ENCODE peak calls at places on chromosome 6, in eight cellular contexts. V, W, M, L, I, E, F and J are unnamed samples.

GRCh38 chr6:42783177-42783875 is 1.5 kb downstream of the BICRAL start:
- DNase-seq in E (peak; percentile 74), V (peak; percentile 75), I (peak; percentile 54), F (peak; percentile 40), L (peak; percentile 88), M (peak; percentile 91), W (peak; percentile 92), J (peak; percentile 78)

GRCh38 chr6:42093582-42094329 is 43.4 kb downstream of the TAF8 start:
- DNase-seq in E (peak; percentile 31), L (no peak), F (no peak), V (no peak), M (peak; percentile 57), W (no peak), I (no peak), J (peak; percentile 46)

GRCh38 chr6:122853259-122853995 is 64.4 kb downstream of the SMPDL3A start:
- DNase-seq in I (no peak), M (no peak), L (no peak), E (no peak), F (no peak), W (no peak), V (no peak), J (no peak)

GRCh38 chr6:27720607-27721580 is 191.3 kb downstream of the OR2B2 start:
- DNase-seq in W (no peak), V (no peak), F (peak; percentile 19), L (no peak), E (no peak), I (peak; percentile 29), M (no peak), J (no peak)

GRCh38 chr6:22062807-22063408 is 233.9 kb downstream of the PRL start:
- DNase-seq in F (no peak), E (peak; percentile 10), W (no peak), L (no peak), I (peak; percentile 30), V (no peak), M (no peak), J (no peak)

GRCh38 chr6:115690854-115691253 is 369.8 kb downstream of the FRK start:
- DNase-seq in W (no peak), F (no peak), L (no peak), M (no peak), E (no peak), V (no peak), I (no peak), J (no peak)

GRCh38 chr6:26311012-26311384 is 54.0 kb upstream of the BTN3A2 start:
- DNase-seq in F (no peak), E (no peak), L (no peak), W (peak; percentile 58), M (no peak), V (peak; percentile 34), I (peak; percentile 47), J (no peak)

GRCh38 chr6:20542927-20543602 is 8.8 kb downstream of the CDKAL1 start:
- DNase-seq in I (peak; percentile 90), V (no peak), F (no peak), M (no peak), L (no peak), W (no peak), E (no peak), J (no peak)

GRCh38 chr6:27237089-27237723 is 10.3 kb upstream of the PRSS16 start:
- DNase-seq in E (peak; percentile 10), L (no peak), V (no peak), I (peak; percentile 30), F (peak; percentile 33), W (peak; percentile 44), M (no peak), J (no peak)

GRCh38 chr6:133630651-133631050 is 258.3 kb upstream of the TCF21 start:
- DNase-seq in M (no peak), E (no peak), V (no peak), L (no peak), I (no peak), W (no peak), F (no peak), J (no peak)

GRCh38 chr6:13710552-13711383 is 867 bp downstream of the RANBP9 start:
- DNase-seq in M (peak; percentile 77), V (no peak), L (no peak), I (peak; percentile 53), F (peak; percentile 50), W (peak; percentile 72), E (peak; percentile 66), J (peak; percentile 60)

GRCh38 chr6:67133973-67134372 is 1426.9 kb upstream of the EYS start:
- DNase-seq in F (no peak), M (no peak), L (no peak), V (no peak), E (no peak), I (no peak), W (no peak), J (no peak)

DNA sequence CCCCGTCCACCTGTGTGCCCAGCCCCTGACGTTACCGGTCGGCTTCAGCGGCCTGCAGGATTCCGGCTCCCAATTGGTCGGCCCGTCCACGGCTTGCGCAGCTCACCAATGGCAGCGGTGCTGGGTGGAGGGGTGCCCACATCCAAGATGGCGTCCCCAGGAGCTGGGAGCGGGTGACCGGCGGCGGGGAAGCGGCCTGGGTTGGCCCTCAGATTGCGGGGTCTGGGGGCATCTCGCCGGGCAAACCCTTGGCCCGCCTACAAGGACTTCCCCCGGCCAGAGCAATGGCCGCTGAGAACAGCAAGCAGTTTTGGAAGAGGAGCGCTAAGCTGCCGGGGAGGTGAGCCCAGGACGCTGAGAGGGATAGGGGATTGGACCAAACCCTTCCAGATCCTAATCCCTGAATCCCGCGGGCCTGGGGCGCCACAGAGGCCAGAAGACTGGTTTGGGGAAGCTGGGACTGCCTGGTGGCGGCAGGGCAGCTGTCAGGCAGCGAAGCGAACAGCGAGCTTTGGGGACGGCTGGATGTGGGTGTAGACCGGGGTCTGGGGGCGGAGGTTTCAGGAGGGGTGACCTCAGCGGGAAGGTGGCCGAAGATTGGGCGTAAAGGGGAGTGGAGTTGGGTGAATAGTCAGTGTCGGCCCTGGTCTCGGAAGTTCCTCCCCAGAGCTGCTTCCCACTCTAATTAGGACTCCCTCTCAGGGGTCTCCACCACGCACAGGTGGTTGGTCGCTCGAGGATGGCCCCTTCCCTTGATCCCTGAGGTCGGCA is at the start of the genes TBC1D22B and TMEM217:
- DNase-seq in I (peak; percentile 96), E (peak; percentile 98), V (peak; percentile 96), L (peak; percentile 98), M (peak; percentile 98), W (peak; percentile 97), F (peak; percentile 92), J (peak; percentile 98)
- TF ChIP-seq POLR2A in I (peak; percentile 64), E (peak; percentile 94), V (peak; percentile 79), L (peak; percentile 28), M (peak; percentile 62), W (peak; percentile 82), F (peak; percentile 74), J (no peak)

GRCh38 chr6:127120787-127121636 is 2.5 kb downstream of the RSPO3 start:
- DNase-seq in F (peak; percentile 14), E (peak; percentile 61), L (peak; percentile 91), I (peak; percentile 88), M (peak; percentile 77), W (peak; percentile 68), V (peak; percentile 87), J (peak; percentile 68)

GRCh38 chr6:127117979-127118504 is 429 bp upstream of the RSPO3 start:
- DNase-seq in E (no peak), V (peak; percentile 18), L (peak; percentile 65), M (no peak), F (no peak), I (peak; percentile 52), W (no peak), J (no peak)

GRCh38 chr6:127120109-127120786 is 1.8 kb downstream of the RSPO3 start:
- DNase-seq in F (no peak), V (peak; percentile 29), M (no peak), E (no peak), W (no peak), L (peak; percentile 65), I (no peak), J (no peak)

GRCh38 chr6:127118505-127119360 is at the start of gene RSPO3:
- DNase-seq in W (no peak), M (no peak), E (peak; percentile 10), F (peak; percentile 23), I (peak; percentile 66), V (peak; percentile 69), L (peak; percentile 73), J (peak; percentile 25)

DNA sequence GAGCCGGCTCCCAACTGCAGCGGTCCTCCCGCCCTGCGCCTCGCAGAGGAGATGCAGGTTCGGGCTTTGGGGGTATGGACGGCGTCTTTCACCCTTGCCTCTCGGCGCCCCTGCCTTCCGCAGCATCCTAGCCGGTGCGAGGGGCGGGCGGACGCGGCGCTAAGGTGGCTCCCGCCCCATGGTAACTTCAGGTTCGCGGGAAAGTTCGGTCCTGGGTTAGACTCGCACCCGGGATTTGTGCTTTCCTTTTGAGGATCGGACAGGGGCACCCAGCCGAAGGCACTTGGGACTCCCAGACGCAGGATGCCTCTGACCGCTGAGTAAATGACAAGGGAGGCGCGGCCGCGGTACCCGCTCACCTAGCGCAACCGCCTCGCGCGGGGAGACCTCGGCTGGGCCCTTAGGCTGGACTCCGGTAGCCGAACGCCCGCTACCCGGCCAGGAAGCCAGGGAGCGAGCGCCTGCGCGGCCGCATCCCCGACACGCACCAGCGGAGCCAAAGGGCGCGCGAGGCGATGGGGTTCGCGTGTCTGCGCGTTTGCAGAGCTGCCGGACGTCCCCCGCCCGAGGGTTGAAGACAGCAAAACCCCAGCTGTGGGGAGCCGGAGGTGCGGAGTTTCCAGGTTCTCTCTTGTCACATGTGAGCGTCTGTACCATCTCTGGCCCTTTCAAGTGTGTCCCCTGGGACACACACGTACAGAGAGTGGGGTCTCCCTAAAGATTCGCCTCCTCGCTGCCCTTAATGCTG is 1.1 kb downstream of the RSPO3 start:
- DNase-seq in M (peak; percentile 60), V (peak; percentile 29), F (no peak), I (peak; percentile 35), W (peak; percentile 31), E (no peak), L (peak; percentile 66), J (peak; percentile 25)
- TF ChIP-seq POLR2A in M (no peak), V (peak; percentile 12), F (no peak), I (no peak), W (no peak), E (no peak), L (no peak), J (no peak)

GRCh38 chr6:90663106-90663505 is 76.2 kb upstream of the MAP3K7 start:
- DNase-seq in M (no peak), E (no peak), L (no peak), I (no peak), W (no peak), V (no peak), F (no peak), J (no peak)
- TF ChIP-seq POLR2A in M (no peak), E (no peak), L (no peak), I (no peak), W (no peak), V (no peak), F (no peak), J (no peak)

DNA sequence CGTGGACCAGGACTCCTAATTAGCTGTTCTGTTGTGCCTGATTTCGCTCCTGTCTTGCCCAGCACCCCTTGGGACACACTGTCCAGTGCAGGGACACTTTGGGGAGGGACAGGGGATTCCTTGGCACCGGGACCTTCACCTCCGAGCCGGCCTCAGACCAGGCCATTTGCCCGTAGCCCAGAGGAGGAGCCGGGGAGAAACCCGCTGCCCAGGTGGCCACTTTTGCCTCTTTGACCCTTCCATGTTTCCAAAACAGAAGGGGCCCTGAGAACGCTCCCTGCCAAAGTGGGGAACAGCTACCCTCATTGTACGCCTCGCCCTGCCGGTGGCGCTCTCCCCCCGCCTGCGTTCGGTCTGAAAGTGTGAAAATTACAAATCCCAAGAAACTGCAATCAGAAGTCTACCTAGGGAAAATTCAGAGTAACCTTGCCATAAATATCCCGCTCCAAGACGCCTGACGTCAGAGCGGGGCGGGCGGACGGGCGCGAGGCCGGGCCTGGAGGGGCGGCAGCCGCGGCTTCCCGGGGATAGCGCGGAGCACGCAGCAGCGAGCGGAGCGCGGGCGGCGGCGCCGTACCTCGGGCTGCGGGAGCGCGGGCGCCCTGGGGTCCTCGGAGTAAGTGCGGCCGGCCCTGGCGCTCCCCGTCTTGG is at the start of gene DAAM2:
- DNase-seq in I (peak; percentile 22), L (peak; percentile 87), V (peak; percentile 68), M (peak; percentile 85), F (no peak), E (peak; percentile 67), W (peak; percentile 86), J (peak; percentile 64)
- TF ChIP-seq POLR2A in I (no peak), L (no peak), V (peak; percentile 81), M (peak; percentile 74), F (peak; percentile 12), E (peak; percentile 39), W (peak; percentile 74), J (no peak)